ENCODE peak calls at places on chromosome 4, in eight cellular contexts. M is GM23248, Q is PC-3, B is HCT116, O is SK-N-SH, G is GM23338, F is OCI-LY7, Z is neural progenitor cell. I is an unnamed sample.

GRCh38 chr4:1305261-1305711 is 15.6 kb downstream of the MAEA start:
- DNase-seq in Q (peak), F (no peak), M (no peak), G (no peak), Z (no peak), B (peak), O (no peak), I (no peak)

GRCh38 chr4:109945056-109945455 is 32.4 kb downstream of the EGF start:
- DNase-seq in M (peak), Z (no peak), O (no peak), F (no peak), G (no peak), Q (peak), B (no peak), I (no peak)

GRCh38 chr4:110970642-110971041 is 347.8 kb upstream of the PITX2 start:
- DNase-seq in G (peak), F (peak), Q (peak), B (peak), M (peak), Z (peak), O (no peak), I (peak)

GRCh38 chr4:79852305-79852730 is 220.7 kb downstream of the ANTXR2 start:
- DNase-seq in B (peak), O (no peak), M (peak), F (no peak), Q (no peak), G (peak), Z (no peak), I (peak)

GRCh38 chr4:76200771-76201224 is 12.8 kb downstream of the SCARB2 start:
- DNase-seq in Q (no peak), G (no peak), O (no peak), B (no peak), F (no peak), Z (no peak), M (no peak), I (peak)

GRCh38 chr4:123345132-123345923 is 51.3 kb upstream of the SPRY1 start:
- DNase-seq in G (no peak), Z (no peak), Q (no peak), M (no peak), F (no peak), O (no peak), B (no peak), I (peak)

GRCh38 chr4:170025523-170026252 is 507 bp downstream of the MFAP3L start:
- DNase-seq in F (no peak), Z (peak), Q (no peak), O (peak), B (no peak), M (peak), G (peak), I (peak)

GRCh38 chr4:14289708-14290107 is 662.2 kb upstream of the BOD1L1 start:
- DNase-seq in Z (no peak), F (no peak), O (no peak), Q (peak), G (no peak), M (no peak), B (no peak), I (no peak)

DNA sequence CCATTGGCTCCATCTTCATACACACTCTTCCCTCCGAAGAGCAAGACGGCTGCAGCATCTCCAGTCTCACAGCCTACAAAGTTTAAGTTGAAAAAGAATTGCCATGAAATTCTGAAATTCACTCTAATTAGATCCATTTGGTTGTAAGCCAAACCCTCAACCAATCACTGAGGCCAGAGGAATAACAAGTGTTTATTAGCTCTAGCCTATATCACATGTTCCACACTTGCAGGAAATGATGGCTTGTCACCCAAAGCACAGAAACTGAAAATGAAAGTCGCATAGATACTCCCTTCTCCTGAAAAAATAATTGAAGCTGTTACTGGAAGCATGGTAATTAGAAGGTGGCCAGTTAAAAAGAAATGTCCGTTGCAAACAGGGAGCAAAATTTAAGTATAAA is 1071.8 kb downstream of the CCSER1 start:
- DNase-seq in O (no peak), F (no peak), Q (no peak), M (no peak), B (no peak), Z (no peak), G (no peak), I (no peak)
- TF ChIP-seq EZH2phosphoT487 in O (no peak), F (no peak), Q (no peak), M (no peak), B (no peak), Z (no peak), G (no peak), I (no peak)

GRCh38 chr4:95204267-95204835 is 344.4 kb downstream of the UNC5C start:
- DNase-seq in Q (no peak), G (peak), B (no peak), F (no peak), O (no peak), M (peak), Z (no peak), I (no peak)
- TF ChIP-seq EZH2phosphoT487 in Q (no peak), G (no peak), B (no peak), F (no peak), O (no peak), M (no peak), Z (no peak), I (no peak)

DNA sequence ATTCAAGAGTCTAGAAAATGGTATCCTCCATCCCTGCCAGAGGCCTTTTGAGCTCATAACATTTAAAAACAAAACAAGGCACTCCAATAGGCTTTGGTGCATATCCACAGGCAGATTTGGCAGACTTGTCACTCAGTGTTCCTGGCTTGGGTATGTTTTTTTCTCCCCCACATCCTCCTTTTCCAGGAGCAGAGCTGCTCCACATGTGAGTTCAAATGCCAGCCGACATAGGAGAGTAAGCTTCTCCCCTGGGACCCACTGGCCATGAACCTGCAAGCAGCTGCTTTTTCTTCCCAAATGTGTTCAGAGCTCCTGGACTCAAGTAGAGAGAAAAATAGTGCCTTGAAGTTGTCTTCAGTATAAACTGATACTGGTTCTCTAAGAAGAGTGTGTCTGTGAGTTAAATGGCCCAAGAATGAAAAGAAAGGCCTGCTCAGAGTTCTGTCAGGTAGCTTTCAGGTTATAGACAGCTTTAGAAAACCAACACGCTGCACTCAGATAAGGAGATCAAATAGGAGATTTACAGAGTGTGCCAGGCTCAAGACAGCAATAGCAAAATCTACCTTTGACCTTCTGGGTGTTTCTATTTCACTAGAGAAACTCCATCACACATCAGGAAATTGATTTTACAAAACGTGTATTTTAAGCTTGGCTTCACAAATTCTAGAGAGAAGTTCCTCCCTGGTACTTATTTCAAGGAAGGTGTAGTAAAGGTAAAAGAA is 162.5 kb upstream of the GALNT7 start:
- DNase-seq in G (no peak), M (no peak), O (no peak), B (no peak), F (no peak), Z (no peak), Q (no peak), I (no peak)
- TF ChIP-seq EZH2phosphoT487 in G (no peak), M (no peak), O (no peak), B (no peak), F (no peak), Z (no peak), Q (no peak), I (no peak)

GRCh38 chr4:23368081-23368697 is 521.7 kb downstream of the PPARGC1A start:
- DNase-seq in Q (peak), Z (peak), B (no peak), M (no peak), F (no peak), O (peak), G (peak), I (peak)
- TF ChIP-seq EZH2phosphoT487 in Q (no peak), Z (no peak), B (no peak), M (no peak), F (no peak), O (no peak), G (no peak), I (no peak)

DNA sequence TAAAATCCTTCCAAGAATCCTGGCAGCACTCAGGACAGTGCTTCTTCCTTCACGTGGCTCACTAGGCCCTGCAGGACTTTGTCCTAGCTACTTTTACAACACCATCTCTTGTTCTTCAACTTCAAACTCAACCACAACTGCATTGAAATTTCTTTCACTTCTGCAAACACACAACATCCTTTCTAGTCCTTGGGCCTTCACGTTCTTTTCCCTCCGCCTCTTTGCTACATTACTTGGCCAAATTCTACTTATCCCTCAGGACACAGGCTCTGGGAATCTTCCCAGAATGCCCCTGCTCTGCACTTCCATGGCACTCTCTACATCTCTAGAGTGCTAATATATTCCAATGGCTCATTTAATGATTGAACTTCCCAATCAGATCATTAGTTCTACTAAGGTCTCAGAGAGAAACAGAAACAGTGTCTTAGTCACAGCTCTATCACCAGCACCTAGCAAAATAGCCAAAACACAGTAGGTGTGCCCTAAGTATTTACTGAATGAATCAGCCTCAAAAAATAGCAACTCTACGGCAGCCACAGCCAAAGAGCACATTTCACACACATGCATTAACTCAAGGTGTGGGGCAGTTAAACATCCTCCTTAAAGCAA is 73.3 kb downstream of the MANBA start:
- DNase-seq in F (no peak), M (peak), B (peak), Q (peak), G (no peak), O (no peak), Z (no peak), I (no peak)
- TF ChIP-seq EZH2phosphoT487 in F (no peak), M (no peak), B (no peak), Q (no peak), G (no peak), O (no peak), Z (no peak), I (no peak)

DNA sequence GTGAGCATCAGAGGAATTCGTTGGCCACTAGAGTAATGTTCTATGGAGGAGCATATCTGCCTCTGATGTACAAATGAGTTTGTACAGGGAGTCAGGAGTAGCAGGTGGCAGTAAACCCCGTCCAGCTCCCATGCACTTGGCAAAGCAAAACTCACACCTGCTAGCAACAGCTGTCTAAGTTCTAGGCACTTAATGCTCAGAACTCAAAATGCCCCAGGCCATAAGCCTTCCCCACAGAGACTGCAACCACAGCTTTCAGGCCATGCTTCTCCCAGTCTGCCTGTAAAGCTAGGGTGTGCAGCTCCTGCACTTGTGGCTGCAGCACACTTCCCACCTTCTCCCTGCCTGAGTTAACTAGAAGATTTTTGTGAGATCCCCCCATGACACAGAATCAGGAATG is 190.1 kb downstream of the STPG2 start:
- DNase-seq in Q (no peak), Z (no peak), O (no peak), M (no peak), G (no peak), B (no peak), F (no peak), I (no peak)
- TF ChIP-seq EZH2phosphoT487 in Q (no peak), Z (no peak), O (no peak), M (no peak), G (no peak), B (no peak), F (no peak), I (no peak)

GRCh38 chr4:21507439-21507838 is 441.1 kb downstream of the KCNIP4 start:
- DNase-seq in F (peak), B (no peak), Q (peak), M (peak), G (peak), Z (peak), O (peak), I (no peak)
- TF ChIP-seq EZH2phosphoT487 in F (no peak), B (no peak), Q (no peak), M (no peak), G (no peak), Z (no peak), O (no peak), I (no peak)

GRCh38 chr4:146382194-146382593 is 139.5 kb downstream of the SLC10A7 start:
- DNase-seq in F (no peak), O (no peak), Q (no peak), G (no peak), B (no peak), Z (no peak), M (no peak), I (no peak)

GRCh38 chr4:146381263-146381872 is 140.4 kb downstream of the SLC10A7 start:
- DNase-seq in G (peak), F (no peak), Z (no peak), M (no peak), B (no peak), Q (no peak), O (peak), I (no peak)

GRCh38 chr4:146379744-146380143 is 142.0 kb downstream of the SLC10A7 start:
- DNase-seq in M (no peak), O (no peak), Z (no peak), G (no peak), F (no peak), B (no peak), Q (peak), I (no peak)
- TF ChIP-seq EZH2phosphoT487 in M (no peak), O (no peak), Z (no peak), G (no peak), F (no peak), B (no peak), Q (no peak), I (no peak)

DNA sequence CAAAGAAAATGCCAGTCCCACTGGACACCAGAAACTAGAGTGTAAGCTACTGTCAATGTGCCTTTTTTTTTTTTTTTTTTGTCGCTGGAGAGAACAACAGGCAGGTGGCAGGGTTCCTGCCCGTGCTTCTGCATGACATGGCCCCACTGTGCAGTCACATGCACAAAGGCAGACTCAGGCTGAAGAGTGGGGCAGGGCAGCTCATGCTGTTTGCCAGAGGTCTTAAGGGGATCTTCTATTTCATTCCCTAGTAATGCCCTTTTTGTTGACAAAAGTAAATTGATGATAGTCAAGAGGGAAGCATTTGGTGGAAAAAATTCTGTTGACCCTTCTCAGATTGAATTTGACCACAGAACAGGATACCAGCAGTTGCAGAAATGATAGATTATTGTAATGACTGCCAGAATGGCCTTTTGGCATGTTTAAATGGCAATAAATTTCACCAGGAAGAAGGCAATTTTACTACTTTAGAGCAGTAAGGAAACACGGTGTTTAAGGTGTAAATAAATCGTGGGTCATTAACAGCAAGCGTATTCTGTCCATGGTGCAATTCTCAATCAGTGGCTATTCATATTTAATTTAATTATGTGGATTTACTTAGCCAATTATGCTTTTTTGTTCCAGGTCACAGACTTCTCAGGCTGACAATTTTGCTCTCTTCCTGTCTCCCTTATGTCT is 80.9 kb downstream of the NKX6-1 start:
- DNase-seq in G (no peak), O (no peak), Q (no peak), M (no peak), B (no peak), F (no peak), Z (peak), I (peak)
- TF ChIP-seq EZH2phosphoT487 in G (no peak), O (no peak), Q (no peak), M (no peak), B (no peak), F (no peak), Z (no peak), I (no peak)